ENCODE peak calls at places on chromosomes 4 and X, in seven cellular contexts. V is choroid plexus epithelial cell, B is tibial artery, Y is lower leg skin, G is MM.1S, O is IMR-90, R is spleen. S is an unnamed sample.
A peak's percentile ranks its signal among the peaks of the same experiment; 100 is the strongest.

GRCh38 chr4:26032142-26032541 is 118.1 kb downstream of the SMIM20 start:
- DNase-seq in Y (no peak), V (peak; percentile 40), O (peak; percentile 88), B (no peak), R (no peak), G (no peak), S (no peak)

GRCh38 chrX:20320461-20321159 is 53.9 kb upstream of the RPS6KA3 start:
- DNase-seq in R (peak; percentile 80), V (no peak), O (no peak), B (no peak), G (peak; percentile 21), Y (no peak), S (no peak)

GRCh38 chr4:133320576-133321170 is 171.6 kb downstream of the PCDH10 start:
- DNase-seq in O (peak; percentile 3), B (no peak), R (no peak), Y (no peak), V (peak; percentile 65), G (peak; percentile 43), S (no peak)

GRCh38 chr4:71184195-71184781 is 154.5 kb upstream of the SLC4A4 start:
- DNase-seq in G (peak; percentile 80), Y (no peak), B (no peak), V (peak; percentile 62), O (peak; percentile 75), R (no peak), S (no peak)

GRCh38 chrX:41259516-41259915 is 74.4 kb upstream of the DDX3X start:
- DNase-seq in R (no peak), V (no peak), B (no peak), Y (no peak), G (no peak), O (peak; percentile 28), S (no peak)

GRCh38 chr4:137370699-137371098 is 161.6 kb downstream of the PCDH18 start:
- DNase-seq in V (no peak), G (no peak), O (peak; percentile 26), R (no peak), B (no peak), Y (no peak), S (no peak)

GRCh38 chr4:8244001-8244757 is 25.4 kb upstream of the HTRA3 start:
- DNase-seq in G (no peak), O (no peak), V (no peak), R (no peak), Y (no peak), B (no peak), S (no peak)

GRCh38 chrX:153608821-153609220 is 9.9 kb upstream of the CCNQ start:
- DNase-seq in V (no peak), G (no peak), Y (no peak), R (no peak), B (no peak), O (peak; percentile 28), S (no peak)

GRCh38 chr4:24210332-24210902 is 320.6 kb upstream of the PPARGC1A start:
- DNase-seq in R (no peak), V (peak; percentile 88), G (no peak), O (peak; percentile 96), B (peak; percentile 86), Y (peak; percentile 88), S (peak; percentile 79)

GRCh38 chr4:33482773-33483172 is 2761.5 kb downstream of the ARAP2 start:
- DNase-seq in G (no peak), O (no peak), Y (no peak), V (no peak), R (no peak), B (no peak), S (no peak)

GRCh38 chr4:145216532-145216931 is 36.1 kb upstream of the OTUD4 start:
- DNase-seq in O (peak; percentile 44), R (no peak), B (no peak), Y (no peak), G (peak; percentile 48), V (peak; percentile 70), S (no peak)

GRCh38 chr4:18033111-18034085 is 11.8 kb upstream of the LCORL start:
- DNase-seq in G (no peak), V (peak; percentile 20), O (no peak), R (no peak), B (no peak), Y (no peak), S (no peak)
- TF ChIP-seq CTCF in G (no peak), V (no peak), O (no peak), R (no peak), B (no peak), Y (no peak), S (no peak)

GRCh38 chr4:150591904-150592303 is 10.0 kb downstream of the MAB21L2 start:
- DNase-seq in R (no peak), Y (no peak), B (no peak), V (no peak), G (no peak), O (no peak), S (no peak)
- TF ChIP-seq CTCF in R (no peak), Y (no peak), B (no peak), V (no peak), G (no peak), O (no peak), S (no peak)

GRCh38 chrX:124018031-124018430 is 56.5 kb downstream of the STAG2 start:
- DNase-seq in B (no peak), R (no peak), V (peak; percentile 12), Y (no peak), O (peak; percentile 5), G (no peak), S (no peak)
- TF ChIP-seq CTCF in B (no peak), R (no peak), V (no peak), Y (no peak), O (peak; percentile 33), G (peak; percentile 7), S (no peak)

GRCh38 chrX:135695471-135695870 is 18.0 kb upstream of the CT45A1 start:
- DNase-seq in B (no peak), Y (no peak), O (no peak), V (no peak), R (no peak), G (no peak), S (no peak)

GRCh38 chrX:135698924-135699323 is 14.5 kb upstream of the CT45A1 start:
- DNase-seq in O (no peak), V (no peak), R (no peak), Y (no peak), G (no peak), B (no peak), S (no peak)

DNA sequence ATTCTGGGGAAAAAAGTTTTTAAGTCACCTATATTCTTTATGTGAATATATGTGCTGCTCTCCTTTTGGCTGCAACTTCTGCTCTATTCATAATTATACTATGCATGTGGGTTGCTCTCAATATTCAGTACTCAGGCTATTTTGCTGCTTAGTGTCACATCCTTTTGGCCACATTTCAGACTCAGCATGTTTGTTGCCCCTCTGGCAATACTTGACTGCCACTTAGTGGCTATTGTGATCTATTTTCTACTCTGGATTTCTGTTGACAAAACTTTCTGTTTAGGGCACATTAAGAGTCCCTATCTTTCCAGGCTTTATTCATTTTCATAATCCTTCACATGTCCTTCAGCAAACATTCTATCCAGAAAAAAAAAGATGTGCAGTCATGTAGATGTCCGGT is 15.8 kb upstream of the CT45A1 start:
- DNase-seq in B (no peak), O (no peak), Y (no peak), R (no peak), V (no peak), G (peak; percentile 58), S (no peak)
- TF ChIP-seq CTCF in B (no peak), O (peak; percentile 2), Y (no peak), R (no peak), V (no peak), G (peak; percentile 35), S (no peak)

DNA sequence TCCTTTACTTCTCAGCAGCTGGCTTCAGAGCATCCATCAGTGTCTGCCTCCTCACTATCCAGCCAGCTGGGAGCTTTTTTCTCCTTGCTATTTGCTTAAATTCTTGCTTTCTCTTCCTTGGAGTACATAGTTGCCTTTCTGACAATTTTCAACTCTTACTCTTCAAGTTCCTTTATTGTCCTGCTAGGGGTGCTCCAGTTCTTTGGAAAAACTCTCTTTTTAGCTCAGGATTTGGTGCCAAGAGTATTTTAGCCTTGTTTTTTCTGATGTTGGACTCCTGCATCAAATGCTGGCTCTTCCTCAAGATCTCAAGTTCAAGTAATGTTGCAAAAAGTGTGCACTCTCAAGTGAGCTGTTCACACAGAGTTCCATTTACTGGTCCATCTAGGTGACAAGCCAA is 126.4 kb downstream of the KDR start:
- DNase-seq in V (peak; percentile 87), Y (no peak), G (no peak), R (no peak), B (no peak), O (peak; percentile 4), S (no peak)
- TF ChIP-seq CTCF in V (peak; percentile 69), Y (no peak), G (no peak), R (no peak), B (peak; percentile 68), O (peak; percentile 20), S (peak; percentile 70)

GRCh38 chrX:106415276-106415895 is 196.4 kb upstream of the RADX start:
- DNase-seq in V (peak; percentile 50), Y (no peak), O (peak; percentile 13), B (no peak), R (no peak), G (peak; percentile 15), S (no peak)
- TF ChIP-seq CTCF in V (peak; percentile 65), Y (no peak), O (peak; percentile 59), B (peak; percentile 23), R (peak; percentile 68), G (peak; percentile 71), S (no peak)

DNA sequence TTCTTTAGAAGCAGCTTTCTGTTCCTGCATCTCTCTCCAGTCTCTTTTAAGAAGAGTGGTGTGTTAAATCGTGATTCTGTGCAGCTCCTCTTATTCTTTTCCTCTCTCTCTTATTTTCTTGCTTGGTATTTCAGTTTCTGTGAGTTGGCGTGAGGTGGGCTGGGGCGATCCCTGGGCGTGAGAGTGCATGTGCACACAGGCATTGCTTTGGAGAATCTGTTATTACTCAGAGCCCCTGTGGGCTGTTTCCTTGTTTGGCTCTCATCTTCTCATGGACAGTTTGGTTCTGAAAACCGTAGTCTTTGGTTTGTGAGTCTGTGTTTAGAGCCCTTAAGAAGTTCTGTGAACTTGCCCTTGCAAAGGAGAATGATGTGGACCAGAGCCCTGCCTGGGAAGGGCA is 97.2 kb upstream of the CLNK start:
- DNase-seq in R (no peak), B (no peak), Y (no peak), G (no peak), V (no peak), O (no peak), S (no peak)
- TF ChIP-seq CTCF in R (no peak), B (no peak), Y (no peak), G (no peak), V (no peak), O (no peak), S (no peak)

S was measured in right atrium auricular region.